ENCODE peak calls at places on chromosomes 13 and 19, in six cellular contexts. W is H9, L is heart left ventricle, O is PC-9, G is heart right ventricle, U is mammary epithelial cell. X is an unnamed sample. For H3K4me1, the result is how much of the 10 kb centered on the place peaks cover.

GRCh38 chr13:98879965-98880364 is 97.9 kb downstream of the DOCK9 start:
- DNase-seq in W (no peak), L (no peak), O (no peak), G (no peak), U (no peak), X (no peak)

GRCh38 chr19:861756-862528 is 2.5 kb downstream of the CFD start:
- DNase-seq in W (peak), L (no peak), O (no peak), G (peak), U (peak), X (peak)

GRCh38 chr13:77033717-77034302 is 6.9 kb upstream of the FBXL3 start:
- DNase-seq in W (no peak), L (no peak), O (no peak), G (no peak), U (peak), X (no peak)

GRCh38 chr13:27665333-27665732 is 43.6 kb downstream of the POLR1D start:
- DNase-seq in W (no peak), L (no peak), O (no peak), G (no peak), U (no peak), X (no peak)

GRCh38 chr19:48329167-48329891 is 4.0 kb downstream of the EMP3 start:
- DNase-seq in W (peak), L (no peak), O (no peak), G (no peak), U (peak), X (no peak)

GRCh38 chr13:81639984-81640582 is 1299.2 kb upstream of the SPRY2 start:
- DNase-seq in W (no peak), L (no peak), O (no peak), G (no peak), U (peak), X (peak)

GRCh38 chr13:30373727-30374126 is 48.6 kb upstream of the UBE2L5 start:
- DNase-seq in W (no peak), L (no peak), O (no peak), G (no peak), U (no peak), X (no peak)

GRCh38 chr19:2726160-2726855 is 5.1 kb upstream of the DIRAS1 start:
- DNase-seq in W (no peak), L (no peak), O (no peak), G (no peak), U (no peak), X (no peak)

GRCh38 chr13:112782433-112783010 is 92.7 kb downstream of the ATP11A start:
- DNase-seq in W (no peak), L (no peak), O (no peak), G (no peak), U (no peak), X (peak)

GRCh38 chr13:95327190-95327589 is 25.9 kb upstream of the ABCC4 start:
- DNase-seq in W (no peak), L (no peak), O (no peak), G (no peak), U (no peak), X (no peak)

GRCh38 chr13:108345016-108345415 is 75.5 kb downstream of the TNFSF13B start:
- DNase-seq in W (peak), L (no peak), O (no peak), G (no peak), U (no peak), X (no peak)

GRCh38 chr19:2983351-2984195 is 6.2 kb downstream of the TLE6 start:
- DNase-seq in W (peak), L (peak), O (peak), G (peak), U (peak), X (peak)

GRCh38 chr19:10855879-10856522 is 7.8 kb downstream of the C19orf38 start:
- DNase-seq in W (peak), L (no peak), O (peak), G (no peak), U (no peak), X (peak)

GRCh38 chr13:38543561-38543960 is 143.3 kb upstream of the FREM2 start:
- DNase-seq in W (no peak), L (no peak), O (no peak), G (no peak), U (peak), X (no peak)

GRCh38 chr13:97133955-97134354 is 88.2 kb upstream of the MBNL2 start:
- DNase-seq in W (no peak), L (no peak), O (peak), G (no peak), U (no peak), X (no peak)

DNA sequence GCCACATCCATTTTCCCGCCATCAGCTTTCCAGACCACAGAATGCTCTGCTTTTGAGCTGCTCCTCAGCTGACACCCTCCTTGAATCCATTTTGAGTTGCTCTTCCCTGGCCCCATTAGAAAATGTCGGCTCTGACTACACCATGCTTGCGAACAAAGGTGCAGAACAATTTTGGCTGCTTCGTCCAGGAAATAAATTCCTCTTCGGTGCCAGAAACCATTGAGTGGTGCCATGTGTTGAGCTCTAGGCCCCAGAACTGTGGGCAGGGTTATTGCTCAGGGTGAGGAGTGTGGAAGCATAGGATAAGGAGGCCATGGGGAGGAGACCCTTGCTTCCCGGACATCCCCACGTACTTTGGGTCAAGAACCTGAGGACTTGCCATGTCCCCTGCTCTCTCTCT is 52.1 kb downstream of the NFIX start:
- DNase-seq in W (no peak), L (no peak), O (no peak), G (no peak), U (no peak), X (no peak)
- H3K4me1 ChIP-seq in W (under half), L (under half), O (under half), G (half or more), U (under half), X (under half)

GRCh38 chr13:50388481-50388880 is 373.2 kb downstream of the KCNRG start:
- DNase-seq in W (no peak), L (no peak), O (no peak), G (no peak), U (no peak), X (no peak)

GRCh38 chr13:50386527-50387123 is 371.4 kb downstream of the KCNRG start:
- DNase-seq in W (no peak), L (no peak), O (no peak), G (peak), U (no peak), X (no peak)

GRCh38 chr13:50389726-50390125 is 374.5 kb downstream of the KCNRG start:
- DNase-seq in W (no peak), L (no peak), O (no peak), G (no peak), U (no peak), X (no peak)

GRCh38 chr13:50384724-50385123 is 369.5 kb downstream of the KCNRG start:
- DNase-seq in W (no peak), L (no peak), O (no peak), G (no peak), U (no peak), X (no peak)

DNA sequence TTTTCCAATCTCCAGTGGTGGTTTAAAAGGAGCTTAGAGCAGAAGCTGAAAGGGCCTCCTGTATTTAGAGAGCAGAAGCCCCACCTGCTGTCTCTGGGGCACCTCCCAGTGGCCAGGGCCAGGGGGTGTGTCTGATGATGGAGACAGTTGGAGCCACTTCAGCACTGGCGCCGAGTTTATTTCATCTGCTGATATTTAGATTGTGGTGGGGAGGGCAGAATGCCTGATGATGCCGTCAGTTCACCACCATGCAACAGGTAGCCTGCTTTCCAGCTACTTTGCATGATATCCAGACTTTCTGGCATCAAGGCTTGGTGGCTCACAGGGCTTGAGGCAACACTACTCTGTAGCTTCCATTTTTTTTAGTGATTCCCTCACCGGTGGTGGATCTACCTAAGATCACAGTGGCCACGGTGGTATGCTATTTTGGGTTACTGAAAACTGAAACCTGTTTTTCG is 371.9 kb downstream of the KCNRG start:
- DNase-seq in W (peak), L (peak), O (no peak), G (peak), U (no peak), X (peak)
- TF ChIP-seq CTCF in W (peak), L (no peak), O (peak), G (peak), U (no peak), X (no peak)

GRCh38 chr13:44221657-44222056 is 152.0 kb upstream of the SERP2 start:
- DNase-seq in W (no peak), L (no peak), O (no peak), G (no peak), U (no peak), X (no peak)

GRCh38 chr13:44219808-44220544 is 153.6 kb upstream of the SERP2 start:
- DNase-seq in W (no peak), L (no peak), O (no peak), G (no peak), U (no peak), X (no peak)

GRCh38 chr13:44223785-44224432 is 149.7 kb upstream of the SERP2 start:
- DNase-seq in W (no peak), L (no peak), O (no peak), G (no peak), U (no peak), X (no peak)

GRCh38 chr13:44218501-44219240 is 155.0 kb upstream of the SERP2 start:
- DNase-seq in W (no peak), L (peak), O (peak), G (peak), U (no peak), X (peak)

DNA sequence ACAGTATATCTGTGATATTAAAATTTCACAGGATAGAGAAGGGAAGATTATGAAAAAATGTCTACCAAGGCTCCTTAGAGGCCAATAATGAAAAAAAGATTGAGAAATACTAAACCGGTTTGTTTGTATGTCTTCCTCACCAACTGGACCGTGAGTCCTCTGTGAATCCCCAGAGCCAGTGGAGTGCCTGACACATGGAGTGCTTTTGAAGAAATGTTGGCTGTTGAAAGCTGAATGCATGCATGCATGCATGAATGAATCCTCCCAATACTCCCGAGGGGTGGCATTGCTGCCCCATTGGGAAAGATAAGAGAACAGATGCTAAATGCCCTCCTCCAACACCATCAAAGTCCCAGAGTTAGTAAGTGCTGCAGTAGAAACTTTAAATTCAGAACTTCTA is 152.7 kb upstream of the SERP2 start:
- DNase-seq in W (no peak), L (no peak), O (no peak), G (no peak), U (no peak), X (no peak)
- H3K4me1 ChIP-seq in W (under half), L (under half), O (under half), G (under half), U (under half), X (under half)

DNA sequence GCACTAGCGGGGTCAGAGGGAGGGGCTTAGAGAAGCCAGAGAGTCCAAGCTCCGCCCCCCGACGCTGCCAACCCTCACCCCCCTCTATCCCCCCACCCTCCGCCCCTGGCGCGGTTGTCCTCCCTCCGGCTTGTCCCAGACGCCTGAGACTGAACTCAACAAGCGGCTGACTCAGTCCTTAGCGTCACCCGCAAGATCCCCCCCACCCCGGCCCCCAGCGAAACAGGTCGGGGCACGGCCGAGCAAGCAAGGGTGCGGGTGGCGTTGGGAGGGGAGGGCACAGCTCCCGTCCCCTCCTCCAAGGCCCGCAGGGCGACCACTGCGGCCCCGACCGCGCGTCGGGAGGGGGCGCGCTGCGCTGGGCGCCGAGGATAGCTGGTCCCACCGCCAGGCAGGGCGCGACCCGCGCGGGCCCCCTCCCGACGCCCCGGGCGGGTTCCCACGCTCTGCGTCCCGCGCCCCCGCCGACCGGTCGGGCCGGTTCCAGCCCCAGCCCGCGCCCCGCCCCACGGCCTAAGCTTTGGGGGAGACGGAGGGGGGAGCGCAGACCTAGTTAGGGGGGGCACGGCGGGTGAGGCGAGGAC is 5.3 kb downstream of the NOTCH3 start:
- DNase-seq in W (peak), L (peak), O (peak), G (peak), U (peak), X (no peak)
- TF ChIP-seq CTCF in W (peak), L (peak), O (peak), G (peak), U (no peak), X (no peak)

GRCh38 chr19:43789029-43789428 is 8.3 kb upstream of the KCNN4 start:
- DNase-seq in W (no peak), L (no peak), O (no peak), G (no peak), U (no peak), X (peak)
- H3K4me1 ChIP-seq in W (under half), L (under half), O (under half), G (under half), U (under half), X (under half)